ENCODE peak calls at places on chromosome 6, in four cellular contexts. One of them, this sample, is unnamed.

GRCh38 chr6:118933855-118934460 is 1.0 kb downstream of the MCM9 start:
- DNase-seq in IMR-90: no peak
- DNase-seq in GM23338: no peak
- DNase-seq in foreskin fibroblast: no peak
- DNase-seq in this sample: no peak

GRCh38 chr6:4608361-4609115 is 167.7 kb upstream of the CDYL start:
- DNase-seq in IMR-90: no peak
- DNase-seq in GM23338: no peak
- DNase-seq in foreskin fibroblast: no peak
- DNase-seq in this sample: no peak

GRCh38 chr6:151680846-151681425 is 126.5 kb upstream of the ESR1 start:
- DNase-seq in IMR-90: no peak
- DNase-seq in GM23338: no peak
- DNase-seq in foreskin fibroblast: no peak
- DNase-seq in this sample: no peak

GRCh38 chr6:149234051-149234962 is 83.2 kb upstream of the TAB2 start:
- DNase-seq in IMR-90: peak; percentile 52
- DNase-seq in GM23338: no peak
- DNase-seq in foreskin fibroblast: peak; percentile 20
- DNase-seq in this sample: peak; percentile 61

GRCh38 chr6:96760153-96760687 is 77.1 kb downstream of the GPR63 start:
- DNase-seq in IMR-90: no peak
- DNase-seq in GM23338: peak; percentile 15
- DNase-seq in foreskin fibroblast: no peak
- DNase-seq in this sample: no peak

GRCh38 chr6:50187212-50188055 is 137.7 kb upstream of the DEFB112 start:
- DNase-seq in IMR-90: no peak
- DNase-seq in GM23338: no peak
- DNase-seq in foreskin fibroblast: no peak
- DNase-seq in this sample: no peak

GRCh38 chr6:21596379-21597242 is 3.1 kb downstream of the SOX4 start:
- DNase-seq in IMR-90: peak; percentile 59
- DNase-seq in GM23338: peak; percentile 73
- DNase-seq in foreskin fibroblast: peak; percentile 18
- DNase-seq in this sample: peak; percentile 64

GRCh38 chr6:45116714-45117410 is 211.3 kb upstream of the RUNX2 start:
- DNase-seq in IMR-90: peak; percentile 78
- DNase-seq in GM23338: no peak
- DNase-seq in foreskin fibroblast: peak; percentile 76
- DNase-seq in this sample: peak; percentile 83

GRCh38 chr6:40627316-40627715 is 40.2 kb upstream of the LRFN2 start:
- DNase-seq in IMR-90: no peak
- DNase-seq in GM23338: no peak
- DNase-seq in foreskin fibroblast: no peak
- DNase-seq in this sample: peak; percentile 79

GRCh38 chr6:36962874-36963273 is 8.3 kb downstream of the PI16 start:
- DNase-seq in IMR-90: peak; percentile 51
- DNase-seq in GM23338: peak; percentile 98
- DNase-seq in foreskin fibroblast: peak; percentile 30
- DNase-seq in this sample: peak; percentile 34

GRCh38 chr6:33313709-33314514 is at the start of gene TAPBP:
- DNase-seq in IMR-90: peak; percentile 72
- DNase-seq in GM23338: peak; percentile 63
- DNase-seq in foreskin fibroblast: peak; percentile 51
- DNase-seq in this sample: peak; percentile 84

GRCh38 chr6:113529191-113529590 is 328.0 kb upstream of the MARCKS start:
- DNase-seq in IMR-90: peak; percentile 60
- DNase-seq in GM23338: no peak
- DNase-seq in foreskin fibroblast: no peak
- DNase-seq in this sample: peak; percentile 41

GRCh38 chr6:34230653-34231351 is 5.9 kb upstream of the HMGA1 start:
- DNase-seq in IMR-90: no peak
- DNase-seq in GM23338: no peak
- DNase-seq in foreskin fibroblast: no peak
- DNase-seq in this sample: peak; percentile 51

GRCh38 chr6:14682821-14683220 is 563.0 kb upstream of the JARID2 start:
- DNase-seq in IMR-90: peak; percentile 83
- DNase-seq in GM23338: no peak
- DNase-seq in foreskin fibroblast: peak; percentile 45
- DNase-seq in this sample: peak; percentile 77

GRCh38 chr6:96899019-96899418 is 1.3 kb upstream of the NDUFAF4 start:
- DNase-seq in IMR-90: peak; percentile 55
- DNase-seq in GM23338: peak; percentile 68
- DNase-seq in foreskin fibroblast: peak; percentile 30
- DNase-seq in this sample: peak; percentile 66

GRCh38 chr6:125829433-125829832 is 38.7 kb downstream of the NCOA7 start:
- DNase-seq in IMR-90: no peak
- DNase-seq in GM23338: no peak
- DNase-seq in foreskin fibroblast: no peak
- DNase-seq in this sample: no peak

GRCh38 chr6:104240865-104241264 is 618.9 kb downstream of the HACE1 start:
- DNase-seq in IMR-90: no peak
- DNase-seq in GM23338: no peak
- DNase-seq in foreskin fibroblast: no peak
- DNase-seq in this sample: no peak

GRCh38 chr6:99522531-99522930 is 7.3 kb upstream of the USP45 start:
- DNase-seq in IMR-90: peak; percentile 71
- DNase-seq in GM23338: no peak
- DNase-seq in foreskin fibroblast: peak; percentile 51
- DNase-seq in this sample: peak; percentile 75

GRCh38 chr6:149834513-149835481 is 29.4 kb downstream of the LRP11 start:
- DNase-seq in IMR-90: peak; percentile 79
- DNase-seq in GM23338: peak; percentile 81
- DNase-seq in foreskin fibroblast: no peak
- DNase-seq in this sample: peak; percentile 82

GRCh38 chr6:168742146-168742782 is 301.3 kb downstream of the SMOC2 start:
- DNase-seq in IMR-90: no peak
- DNase-seq in GM23338: no peak
- DNase-seq in foreskin fibroblast: no peak
- DNase-seq in this sample: no peak

GRCh38 chr6:154111025-154111424 is 72.0 kb downstream of the OPRM1 start:
- DNase-seq in IMR-90: no peak
- DNase-seq in GM23338: no peak
- DNase-seq in foreskin fibroblast: no peak
- DNase-seq in this sample: peak; percentile 41

GRCh38 chr6:2935566-2936291 is 32.6 kb upstream of the SERPINB9 start:
- DNase-seq in IMR-90: no peak
- DNase-seq in GM23338: peak; percentile 37
- DNase-seq in foreskin fibroblast: no peak
- DNase-seq in this sample: no peak

GRCh38 chr6:36700071-36700811 is 2.6 kb downstream of the RAB44 start:
- DNase-seq in IMR-90: no peak
- DNase-seq in GM23338: no peak
- DNase-seq in foreskin fibroblast: no peak
- DNase-seq in this sample: no peak

GRCh38 chr6:33609019-33609418 is 12.1 kb upstream of the ITPR3 start:
- DNase-seq in IMR-90: no peak
- DNase-seq in GM23338: no peak
- DNase-seq in foreskin fibroblast: no peak
- DNase-seq in this sample: no peak

This sample was measured in ELR.